ENCODE peak calls at places on chromosomes 7 and 10, in nine cellular contexts. P is left ventricle myocardium inferior; B is CD8-positive, alpha-beta T cell; A is PC-9; C is left lung; F is upper lobe of right lung; J is MM.1S; Y is Panc1; K is uterus. M is an unnamed sample. For H3K4me1, the result is how much of the 10 kb centered on the place peaks cover.

GRCh38 chr7:66238712-66239466 is 33.8 kb downstream of the TPST1 start:
- DNase-seq in P (no peak), B (no peak), A (no peak), C (no peak), F (no peak), J (no peak), Y (no peak), K (no peak), M (no peak)

GRCh38 chr7:77944183-77945182 is 145.9 kb downstream of the PHTF2 start:
- DNase-seq in P (no peak), B (no peak), A (no peak), C (no peak), F (no peak), J (no peak), Y (no peak), K (no peak), M (no peak)

GRCh38 chr10:106942035-106942662 is 222.4 kb downstream of the SORCS1 start:
- DNase-seq in P (no peak), B (no peak), A (no peak), C (no peak), F (no peak), J (no peak), Y (no peak), K (no peak), M (peak)

GRCh38 chr7:39954694-39955093 is 4.6 kb downstream of the CDK13 start:
- DNase-seq in P (no peak), B (no peak), A (no peak), C (no peak), F (no peak), J (no peak), Y (no peak), K (no peak), M (no peak)

GRCh38 chr7:139680676-139681462 is 96.9 kb downstream of the HIPK2 start:
- DNase-seq in P (peak), B (no peak), A (peak), C (peak), F (no peak), J (no peak), Y (peak), K (no peak), M (no peak)

GRCh38 chr7:158284617-158285382 is 302.8 kb downstream of the PTPRN2 start:
- DNase-seq in P (no peak), B (no peak), A (no peak), C (no peak), F (peak), J (no peak), Y (no peak), K (no peak), M (no peak)

GRCh38 chr10:76942556-76943416 is 694.8 kb downstream of the KCNMA1 start:
- DNase-seq in P (no peak), B (no peak), A (no peak), C (no peak), F (no peak), J (peak), Y (no peak), K (no peak), M (no peak)

GRCh38 chr7:24125765-24126164 is 158.2 kb upstream of the NPY start:
- DNase-seq in P (no peak), B (no peak), A (no peak), C (no peak), F (no peak), J (no peak), Y (no peak), K (no peak), M (no peak)

GRCh38 chr10:63798599-63799498 is 277.6 kb downstream of the REEP3 start:
- DNase-seq in P (peak), B (no peak), A (no peak), C (peak), F (no peak), J (no peak), Y (peak), K (peak), M (peak)

GRCh38 chr10:4946349-4946717 is 16.9 kb upstream of the AKR1C1 start:
- DNase-seq in P (no peak), B (no peak), A (no peak), C (no peak), F (no peak), J (no peak), Y (no peak), K (no peak), M (no peak)

GRCh38 chr10:22002531-22003110 is 909 bp downstream of the DNAJC1 start:
- DNase-seq in P (no peak), B (peak), A (no peak), C (no peak), F (no peak), J (peak), Y (no peak), K (no peak), M (no peak)

GRCh38 chr10:77478248-77478963 is 159.2 kb downstream of the KCNMA1 start:
- DNase-seq in P (no peak), B (no peak), A (no peak), C (no peak), F (no peak), J (no peak), Y (peak), K (no peak), M (no peak)

GRCh38 chr7:131284702-131285419 is 42.8 kb upstream of the MKLN1 start:
- DNase-seq in P (peak), B (no peak), A (peak), C (no peak), F (peak), J (no peak), Y (no peak), K (peak), M (peak)

GRCh38 chr10:49735848-49736563 is 26.1 kb downstream of the OGDHL start:
- DNase-seq in P (no peak), B (no peak), A (no peak), C (no peak), F (no peak), J (no peak), Y (no peak), K (no peak), M (no peak)

GRCh38 chr7:155751409-155751808 is 60.9 kb downstream of the SHH start:
- DNase-seq in P (no peak), B (no peak), A (no peak), C (no peak), F (no peak), J (no peak), Y (no peak), K (no peak), M (no peak)

GRCh38 chr7:155755026-155755425 is 57.2 kb downstream of the SHH start:
- DNase-seq in P (no peak), B (no peak), A (no peak), C (no peak), F (no peak), J (no peak), Y (no peak), K (no peak), M (no peak)

GRCh38 chr7:155754165-155754564 is 58.1 kb downstream of the SHH start:
- DNase-seq in P (no peak), B (no peak), A (no peak), C (no peak), F (no peak), J (no peak), Y (no peak), K (no peak), M (no peak)

GRCh38 chr7:155752756-155753445 is 59.4 kb downstream of the SHH start:
- DNase-seq in P (no peak), B (no peak), A (no peak), C (no peak), F (no peak), J (peak), Y (no peak), K (no peak), M (no peak)

DNA sequence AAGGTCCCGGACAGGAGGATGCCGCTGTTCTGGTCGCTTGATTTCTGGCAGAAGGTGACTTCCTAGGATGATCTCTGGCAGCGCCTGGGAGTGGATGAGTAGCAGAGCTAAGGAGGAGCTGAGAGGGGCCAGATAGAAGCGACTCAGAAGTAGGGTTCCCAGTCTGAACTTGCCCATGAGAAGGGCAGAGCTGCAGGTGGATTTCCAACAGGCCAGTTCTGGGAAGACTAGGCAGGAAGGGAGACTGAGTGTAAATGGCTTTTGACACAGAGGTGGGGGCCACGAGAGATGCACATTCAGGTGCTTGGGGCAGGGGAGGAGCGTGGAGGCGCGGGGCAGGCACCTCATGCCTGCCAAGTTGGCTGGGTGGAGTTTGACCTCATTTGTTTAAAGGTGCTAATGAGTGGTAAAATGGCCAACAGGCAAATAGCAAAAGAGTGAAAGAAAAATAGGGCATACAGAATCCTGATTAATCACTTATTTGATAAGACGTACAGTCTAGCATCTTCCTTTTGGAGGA is 58.8 kb downstream of the SHH start:
- DNase-seq in P (no peak), B (no peak), A (no peak), C (no peak), F (no peak), J (no peak), Y (no peak), K (no peak), M (no peak)
- H3K27ac ChIP-seq in P (no peak), B (no peak), A (no peak), C (no peak), F (no peak), J (peak), Y (no peak), K (no peak), M (no peak)

GRCh38 chr7:115014794-115015193 is 92.9 kb downstream of the MDFIC start:
- DNase-seq in P (no peak), B (no peak), A (no peak), C (no peak), F (no peak), J (peak), Y (no peak), K (no peak), M (no peak)

GRCh38 chr7:115019882-115020605 is 98.2 kb downstream of the MDFIC start:
- DNase-seq in P (no peak), B (no peak), A (no peak), C (no peak), F (no peak), J (no peak), Y (no peak), K (no peak), M (no peak)

GRCh38 chr7:115010436-115010810 is 88.5 kb downstream of the MDFIC start:
- DNase-seq in P (no peak), B (no peak), A (no peak), C (no peak), F (no peak), J (no peak), Y (no peak), K (no peak), M (no peak)

GRCh38 chr7:115013887-115014286 is 92.0 kb downstream of the MDFIC start:
- DNase-seq in P (no peak), B (no peak), A (no peak), C (no peak), F (no peak), J (peak), Y (no peak), K (no peak), M (no peak)

GRCh38 chr7:115015619-115016018 is 93.7 kb downstream of the MDFIC start:
- DNase-seq in P (no peak), B (no peak), A (no peak), C (no peak), F (no peak), J (no peak), Y (no peak), K (no peak), M (no peak)
- H3K4me1 ChIP-seq in P (under half), B (under half), A (under half), C (under half), F (under half), J (under half), Y (under half), K (under half), M (under half)

GRCh38 chr7:92611735-92612134 is 21.5 kb upstream of the FAM133B start:
- DNase-seq in P (no peak), B (no peak), A (no peak), C (no peak), F (no peak), J (peak), Y (no peak), K (no peak), M (no peak)

GRCh38 chr7:92612501-92612900 is 22.3 kb upstream of the FAM133B start:
- DNase-seq in P (no peak), B (no peak), A (no peak), C (no peak), F (no peak), J (no peak), Y (no peak), K (no peak), M (no peak)

GRCh38 chr7:92614586-92615237 is 24.5 kb upstream of the FAM133B start:
- DNase-seq in P (peak), B (no peak), A (no peak), C (no peak), F (no peak), J (no peak), Y (no peak), K (no peak), M (no peak)

GRCh38 chr7:92613214-92613613 is 23.0 kb upstream of the FAM133B start:
- DNase-seq in P (no peak), B (no peak), A (no peak), C (no peak), F (no peak), J (no peak), Y (no peak), K (no peak), M (no peak)

GRCh38 chr7:92613720-92614119 is 23.5 kb upstream of the FAM133B start:
- DNase-seq in P (no peak), B (no peak), A (no peak), C (no peak), F (no peak), J (no peak), Y (no peak), K (no peak), M (no peak)
- H3K27ac ChIP-seq in P (peak), B (no peak), A (no peak), C (no peak), F (no peak), J (peak), Y (no peak), K (no peak), M (no peak)

DNA sequence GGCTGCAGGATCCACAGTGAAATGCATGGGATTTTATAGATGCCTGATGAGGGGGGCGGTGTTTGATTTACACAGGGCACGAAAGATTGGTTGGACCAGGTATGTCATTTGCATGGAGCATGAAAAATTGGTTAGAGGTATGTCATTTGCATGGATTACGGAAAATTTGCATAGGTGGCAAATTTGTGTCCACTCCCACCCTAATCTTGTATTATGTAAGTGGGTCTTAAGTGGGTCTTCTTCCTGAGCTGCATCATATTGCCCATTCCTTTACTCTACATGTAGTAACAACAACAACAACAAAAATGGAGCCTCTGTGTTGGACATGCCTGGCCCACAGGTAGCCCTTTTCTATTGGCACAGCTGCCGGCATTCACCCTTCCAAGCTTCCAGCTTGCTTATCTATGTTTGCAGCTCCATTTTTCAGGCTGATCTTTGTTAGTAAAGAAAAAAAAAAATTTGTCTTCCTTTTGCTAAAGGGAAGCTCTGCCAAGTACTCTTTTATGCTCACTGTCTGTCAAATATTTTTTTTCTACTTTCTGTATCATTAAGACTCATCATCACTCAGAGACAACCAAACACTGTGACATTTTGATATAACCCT is 10.3 kb upstream of the ZNF273 start:
- DNase-seq in P (no peak), B (no peak), A (no peak), C (no peak), F (no peak), J (no peak), Y (no peak), K (no peak), M (no peak)
- H3K4me1 ChIP-seq in P (under half), B (under half), A (under half), C (under half), F (under half), J (under half), Y (under half), K (under half), M (under half)